ENCODE peak calls at places on chromosomes 16 and 17, in nine cellular contexts. One of them, this sample, is unnamed.

GRCh38 chr16:29320274-29320999 is 86.1 kb downstream of the NPIPB11 start:
- ATAC-seq in upper lobe of right lung: no peak
- ATAC-seq in IMR-90: no peak
- ATAC-seq in A549: no peak
- ATAC-seq in CD8-positive, alpha-beta T cell: no peak
- ATAC-seq in Panc1: no peak
- ATAC-seq in pancreas: no peak
- ATAC-seq in aorta: no peak
- ATAC-seq in CD4-positive, CD25-positive, alpha-beta regulatory T cell: no peak
- ATAC-seq in this sample: no peak

GRCh38 chr17:9817086-9817485 is 4.8 kb downstream of the GSG1L2 start:
- ATAC-seq in upper lobe of right lung: peak
- ATAC-seq in IMR-90: peak
- ATAC-seq in A549: peak
- ATAC-seq in CD8-positive, alpha-beta T cell: no peak
- ATAC-seq in Panc1: no peak
- ATAC-seq in pancreas: peak
- ATAC-seq in aorta: no peak
- ATAC-seq in CD4-positive, CD25-positive, alpha-beta regulatory T cell: no peak
- ATAC-seq in this sample: peak

GRCh38 chr16:1871974-1872635 is at the start of gene MEIOB:
- ATAC-seq in upper lobe of right lung: peak
- ATAC-seq in IMR-90: peak
- ATAC-seq in A549: peak
- ATAC-seq in CD8-positive, alpha-beta T cell: peak
- ATAC-seq in Panc1: no peak
- ATAC-seq in pancreas: peak
- ATAC-seq in aorta: no peak
- ATAC-seq in CD4-positive, CD25-positive, alpha-beta regulatory T cell: no peak
- ATAC-seq in this sample: peak

GRCh38 chr16:2152695-2153506 is 2.7 kb upstream of the TRAF7 start:
- ATAC-seq in upper lobe of right lung: no peak
- ATAC-seq in IMR-90: no peak
- ATAC-seq in A549: no peak
- ATAC-seq in CD8-positive, alpha-beta T cell: no peak
- ATAC-seq in Panc1: no peak
- ATAC-seq in pancreas: peak
- ATAC-seq in aorta: no peak
- ATAC-seq in CD4-positive, CD25-positive, alpha-beta regulatory T cell: no peak
- ATAC-seq in this sample: no peak

GRCh38 chr16:72811188-72811720 is 236.7 kb downstream of the ZFHX3 start:
- ATAC-seq in upper lobe of right lung: no peak
- ATAC-seq in IMR-90: no peak
- ATAC-seq in A549: no peak
- ATAC-seq in CD8-positive, alpha-beta T cell: no peak
- ATAC-seq in Panc1: no peak
- ATAC-seq in pancreas: no peak
- ATAC-seq in aorta: no peak
- ATAC-seq in CD4-positive, CD25-positive, alpha-beta regulatory T cell: no peak
- ATAC-seq in this sample: no peak

GRCh38 chr17:67708378-67708777 is 9.4 kb upstream of the NOL11 start:
- ATAC-seq in upper lobe of right lung: no peak
- ATAC-seq in IMR-90: no peak
- ATAC-seq in A549: no peak
- ATAC-seq in CD8-positive, alpha-beta T cell: no peak
- ATAC-seq in Panc1: no peak
- ATAC-seq in pancreas: no peak
- ATAC-seq in aorta: no peak
- ATAC-seq in CD4-positive, CD25-positive, alpha-beta regulatory T cell: no peak
- ATAC-seq in this sample: no peak

GRCh38 chr17:68527314-68527713 is 15.1 kb downstream of the PRKAR1A start:
- ATAC-seq in upper lobe of right lung: peak
- ATAC-seq in IMR-90: no peak
- ATAC-seq in A549: no peak
- ATAC-seq in CD8-positive, alpha-beta T cell: no peak
- ATAC-seq in Panc1: no peak
- ATAC-seq in pancreas: peak
- ATAC-seq in aorta: no peak
- ATAC-seq in CD4-positive, CD25-positive, alpha-beta regulatory T cell: no peak
- ATAC-seq in this sample: no peak

GRCh38 chr16:19785081-19785480 is 67.0 kb downstream of the IQCK start:
- ATAC-seq in upper lobe of right lung: no peak
- ATAC-seq in IMR-90: no peak
- ATAC-seq in A549: no peak
- ATAC-seq in CD8-positive, alpha-beta T cell: no peak
- ATAC-seq in Panc1: no peak
- ATAC-seq in pancreas: no peak
- ATAC-seq in aorta: no peak
- ATAC-seq in CD4-positive, CD25-positive, alpha-beta regulatory T cell: no peak
- ATAC-seq in this sample: no peak

GRCh38 chr16:76194621-76195015 is 82.6 kb upstream of the CNTNAP4 start:
- ATAC-seq in upper lobe of right lung: no peak
- ATAC-seq in IMR-90: no peak
- ATAC-seq in A549: no peak
- ATAC-seq in CD8-positive, alpha-beta T cell: no peak
- ATAC-seq in Panc1: no peak
- ATAC-seq in pancreas: peak
- ATAC-seq in aorta: peak
- ATAC-seq in CD4-positive, CD25-positive, alpha-beta regulatory T cell: no peak
- ATAC-seq in this sample: peak

GRCh38 chr17:16477255-16477654 is 14.7 kb downstream of the LRRC75A start:
- ATAC-seq in upper lobe of right lung: peak
- ATAC-seq in IMR-90: peak
- ATAC-seq in A549: peak
- ATAC-seq in CD8-positive, alpha-beta T cell: no peak
- ATAC-seq in Panc1: peak
- ATAC-seq in pancreas: peak
- ATAC-seq in aorta: peak
- ATAC-seq in CD4-positive, CD25-positive, alpha-beta regulatory T cell: no peak
- ATAC-seq in this sample: peak

DNA sequence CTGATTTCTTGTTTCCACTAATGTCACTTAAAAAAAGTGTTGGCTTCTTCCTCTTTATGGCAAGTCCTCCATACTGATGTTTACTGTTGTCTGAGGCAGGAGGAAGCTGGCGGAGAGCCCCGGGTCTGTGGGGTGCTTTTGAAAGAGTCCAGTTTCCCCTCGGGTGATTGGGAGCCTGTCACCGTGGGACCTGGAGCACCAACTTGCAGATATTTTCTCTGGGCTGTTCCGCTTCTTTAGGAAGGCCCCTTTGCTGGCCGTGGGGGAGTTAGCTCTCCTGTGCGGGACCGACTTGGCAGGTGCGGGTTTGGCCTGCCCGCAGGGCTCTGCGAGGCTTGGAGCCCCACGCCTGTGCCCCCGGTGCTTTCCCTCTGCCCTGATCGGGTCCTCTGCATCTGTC is 3.1 kb downstream of the BANP start:
- ATAC-seq in upper lobe of right lung: no peak
- ATAC-seq in IMR-90: no peak
- ATAC-seq in A549: no peak
- ATAC-seq in CD8-positive, alpha-beta T cell: no peak
- ATAC-seq in Panc1: no peak
- ATAC-seq in pancreas: no peak
- ATAC-seq in aorta: no peak
- ATAC-seq in CD4-positive, CD25-positive, alpha-beta regulatory T cell: no peak
- ATAC-seq in this sample: no peak
- H3K27ac ChIP-seq in upper lobe of right lung: peak
- H3K27ac ChIP-seq in IMR-90: no peak
- H3K27ac ChIP-seq in A549: no peak
- H3K27ac ChIP-seq in CD8-positive, alpha-beta T cell: no peak
- H3K27ac ChIP-seq in Panc1: no peak
- H3K27ac ChIP-seq in pancreas: peak
- H3K27ac ChIP-seq in aorta: no peak
- H3K27ac ChIP-seq in CD4-positive, CD25-positive, alpha-beta regulatory T cell: peak
- H3K27ac ChIP-seq in this sample: peak

GRCh38 chr17:3912827-3913226 is 3.4 kb downstream of the P2RX1 start:
- ATAC-seq in upper lobe of right lung: no peak
- ATAC-seq in IMR-90: no peak
- ATAC-seq in A549: no peak
- ATAC-seq in CD8-positive, alpha-beta T cell: no peak
- ATAC-seq in Panc1: no peak
- ATAC-seq in pancreas: no peak
- ATAC-seq in aorta: no peak
- ATAC-seq in CD4-positive, CD25-positive, alpha-beta regulatory T cell: no peak
- ATAC-seq in this sample: no peak

GRCh38 chr17:3914319-3914685 is 2.0 kb downstream of the P2RX1 start:
- ATAC-seq in upper lobe of right lung: no peak
- ATAC-seq in IMR-90: no peak
- ATAC-seq in A549: no peak
- ATAC-seq in CD8-positive, alpha-beta T cell: no peak
- ATAC-seq in Panc1: no peak
- ATAC-seq in pancreas: no peak
- ATAC-seq in aorta: no peak
- ATAC-seq in CD4-positive, CD25-positive, alpha-beta regulatory T cell: no peak
- ATAC-seq in this sample: no peak

GRCh38 chr17:3915642-3916012 is 638 bp downstream of the P2RX1 start:
- ATAC-seq in upper lobe of right lung: peak
- ATAC-seq in IMR-90: no peak
- ATAC-seq in A549: no peak
- ATAC-seq in CD8-positive, alpha-beta T cell: no peak
- ATAC-seq in Panc1: no peak
- ATAC-seq in pancreas: no peak
- ATAC-seq in aorta: no peak
- ATAC-seq in CD4-positive, CD25-positive, alpha-beta regulatory T cell: no peak
- ATAC-seq in this sample: no peak

GRCh38 chr17:3911271-3912053 is 4.8 kb downstream of the P2RX1 start:
- ATAC-seq in upper lobe of right lung: no peak
- ATAC-seq in IMR-90: no peak
- ATAC-seq in A549: no peak
- ATAC-seq in CD8-positive, alpha-beta T cell: peak
- ATAC-seq in Panc1: no peak
- ATAC-seq in pancreas: no peak
- ATAC-seq in aorta: no peak
- ATAC-seq in CD4-positive, CD25-positive, alpha-beta regulatory T cell: peak
- ATAC-seq in this sample: peak

GRCh38 chr17:3913531-3914318 is 2.5 kb downstream of the P2RX1 start:
- ATAC-seq in upper lobe of right lung: peak
- ATAC-seq in IMR-90: peak
- ATAC-seq in A549: peak
- ATAC-seq in CD8-positive, alpha-beta T cell: peak
- ATAC-seq in Panc1: peak
- ATAC-seq in pancreas: peak
- ATAC-seq in aorta: peak
- ATAC-seq in CD4-positive, CD25-positive, alpha-beta regulatory T cell: peak
- ATAC-seq in this sample: peak
- H3K4me3 ChIP-seq in upper lobe of right lung: no peak
- H3K4me3 ChIP-seq in IMR-90: no peak
- H3K4me3 ChIP-seq in A549: no peak
- H3K4me3 ChIP-seq in CD8-positive, alpha-beta T cell: no peak
- H3K4me3 ChIP-seq in Panc1: no peak
- H3K4me3 ChIP-seq in pancreas: no peak
- H3K4me3 ChIP-seq in aorta: no peak
- H3K4me3 ChIP-seq in CD4-positive, CD25-positive, alpha-beta regulatory T cell: no peak
- H3K4me3 ChIP-seq in this sample: peak

GRCh38 chr17:1553354-1554266 is 9.0 kb downstream of the PITPNA start:
- ATAC-seq in upper lobe of right lung: peak
- ATAC-seq in IMR-90: no peak
- ATAC-seq in A549: no peak
- ATAC-seq in CD8-positive, alpha-beta T cell: no peak
- ATAC-seq in Panc1: no peak
- ATAC-seq in pancreas: no peak
- ATAC-seq in aorta: no peak
- ATAC-seq in CD4-positive, CD25-positive, alpha-beta regulatory T cell: no peak
- ATAC-seq in this sample: no peak

GRCh38 chr17:1555618-1556471 is 6.7 kb downstream of the PITPNA start:
- ATAC-seq in upper lobe of right lung: peak
- ATAC-seq in IMR-90: no peak
- ATAC-seq in A549: no peak
- ATAC-seq in CD8-positive, alpha-beta T cell: no peak
- ATAC-seq in Panc1: no peak
- ATAC-seq in pancreas: no peak
- ATAC-seq in aorta: no peak
- ATAC-seq in CD4-positive, CD25-positive, alpha-beta regulatory T cell: peak
- ATAC-seq in this sample: no peak

GRCh38 chr17:1552911-1553310 is 9.7 kb downstream of the PITPNA start:
- ATAC-seq in upper lobe of right lung: no peak
- ATAC-seq in IMR-90: no peak
- ATAC-seq in A549: no peak
- ATAC-seq in CD8-positive, alpha-beta T cell: no peak
- ATAC-seq in Panc1: no peak
- ATAC-seq in pancreas: no peak
- ATAC-seq in aorta: no peak
- ATAC-seq in CD4-positive, CD25-positive, alpha-beta regulatory T cell: no peak
- ATAC-seq in this sample: no peak

GRCh38 chr17:1557355-1558095 is 5.1 kb downstream of the PITPNA start:
- ATAC-seq in upper lobe of right lung: no peak
- ATAC-seq in IMR-90: no peak
- ATAC-seq in A549: no peak
- ATAC-seq in CD8-positive, alpha-beta T cell: no peak
- ATAC-seq in Panc1: no peak
- ATAC-seq in pancreas: no peak
- ATAC-seq in aorta: no peak
- ATAC-seq in CD4-positive, CD25-positive, alpha-beta regulatory T cell: no peak
- ATAC-seq in this sample: peak

DNA sequence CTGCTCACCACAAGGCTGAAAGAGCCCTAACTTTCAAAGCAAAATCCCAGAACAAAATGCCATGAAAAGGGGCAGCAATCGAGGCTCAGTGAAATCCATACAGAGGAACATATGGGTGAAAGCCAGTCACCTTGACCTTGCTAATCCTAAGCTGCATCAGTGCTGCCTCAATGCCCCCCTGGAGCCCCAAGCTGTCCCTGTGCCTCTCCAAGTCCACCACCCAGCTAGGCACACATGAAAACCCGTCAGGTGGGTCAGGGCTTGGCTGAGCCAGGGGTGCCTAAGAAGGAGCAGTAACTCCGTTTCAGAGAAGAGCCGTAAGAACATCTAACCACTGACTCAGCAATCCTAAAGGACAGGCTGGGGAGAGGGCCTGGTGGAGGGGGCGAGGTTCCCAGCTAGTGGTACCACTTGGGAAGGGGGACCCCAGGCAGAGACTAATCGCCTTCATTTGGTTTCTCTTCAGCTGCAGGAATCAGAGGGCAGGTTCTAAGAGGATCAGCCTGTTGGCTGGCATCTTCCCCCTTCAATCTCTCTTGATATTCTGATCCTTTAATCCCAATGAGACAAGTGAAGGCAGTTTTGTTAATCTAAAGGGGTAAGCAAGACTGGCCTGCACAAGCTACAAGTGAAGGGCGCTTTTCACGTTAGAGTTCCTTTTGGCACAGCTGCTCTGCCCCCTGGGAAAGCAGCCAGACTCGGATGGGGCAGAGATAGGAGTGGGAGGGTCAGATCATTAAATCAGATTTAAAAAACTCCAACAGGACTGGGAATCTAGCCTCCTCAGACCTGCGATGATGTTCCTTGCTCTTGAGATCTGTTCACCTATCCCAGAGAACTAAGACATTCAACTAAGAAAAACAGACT is 7.6 kb downstream of the PITPNA start:
- ATAC-seq in upper lobe of right lung: no peak
- ATAC-seq in IMR-90: no peak
- ATAC-seq in A549: no peak
- ATAC-seq in CD8-positive, alpha-beta T cell: no peak
- ATAC-seq in Panc1: no peak
- ATAC-seq in pancreas: peak
- ATAC-seq in aorta: no peak
- ATAC-seq in CD4-positive, CD25-positive, alpha-beta regulatory T cell: no peak
- ATAC-seq in this sample: no peak
- H3K27ac ChIP-seq in upper lobe of right lung: peak
- H3K27ac ChIP-seq in IMR-90: no peak
- H3K27ac ChIP-seq in A549: no peak
- H3K27ac ChIP-seq in CD8-positive, alpha-beta T cell: no peak
- H3K27ac ChIP-seq in Panc1: no peak
- H3K27ac ChIP-seq in pancreas: no peak
- H3K27ac ChIP-seq in aorta: no peak
- H3K27ac ChIP-seq in CD4-positive, CD25-positive, alpha-beta regulatory T cell: no peak
- H3K27ac ChIP-seq in this sample: no peak

GRCh38 chr16:85028638-85029412 is 1.2 kb downstream of the KIAA0513 start:
- ATAC-seq in upper lobe of right lung: peak
- ATAC-seq in IMR-90: peak
- ATAC-seq in A549: peak
- ATAC-seq in CD8-positive, alpha-beta T cell: peak
- ATAC-seq in Panc1: peak
- ATAC-seq in pancreas: peak
- ATAC-seq in aorta: peak
- ATAC-seq in CD4-positive, CD25-positive, alpha-beta regulatory T cell: peak
- ATAC-seq in this sample: peak
- H3K4me3 ChIP-seq in upper lobe of right lung: peak
- H3K4me3 ChIP-seq in IMR-90: peak
- H3K4me3 ChIP-seq in A549: peak
- H3K4me3 ChIP-seq in CD8-positive, alpha-beta T cell: peak
- H3K4me3 ChIP-seq in Panc1: peak
- H3K4me3 ChIP-seq in pancreas: peak
- H3K4me3 ChIP-seq in aorta: peak
- H3K4me3 ChIP-seq in CD4-positive, CD25-positive, alpha-beta regulatory T cell: peak
- H3K4me3 ChIP-seq in this sample: peak